ENCODE peak calls at places on chromosomes 1 and 21, in four cellular contexts. E is WTC11, A is GM12878, J is HepG2. P is an unnamed sample.
A peak's percentile ranks its signal among the peaks of the same experiment; 100 is the strongest.

GRCh38 chr1:178575611-178576331 is 62.9 kb downstream of the TEX35 start:
- DNase-seq in E (no peak), A (peak; percentile 19), J (no peak), P (no peak)

GRCh38 chr1:155871390-155871789 is 12.0 kb downstream of the SYT11 start:
- DNase-seq in E (no peak), A (no peak), J (no peak), P (no peak)

GRCh38 chr1:43781574-43781973 is 74.2 kb downstream of the ST3GAL3 start:
- DNase-seq in E (no peak), A (no peak), J (no peak), P (no peak)

GRCh38 chr1:234543442-234544093 is 64.6 kb upstream of the TARBP1 start:
- DNase-seq in E (no peak), A (no peak), J (no peak), P (peak; percentile 39)

GRCh38 chr1:220994671-220995070 is 115.4 kb downstream of the HLX start:
- DNase-seq in E (no peak), A (no peak), J (no peak), P (no peak)

GRCh38 chr1:186828612-186829542 is at the start of gene PLA2G4A:
- DNase-seq in E (no peak), A (no peak), J (no peak), P (no peak)

GRCh38 chr1:61163355-61163754 is 81.0 kb downstream of the NFIA start:
- DNase-seq in E (no peak), A (no peak), J (no peak), P (no peak)

GRCh38 chr1:231818342-231818741 is 191.8 kb downstream of the DISC1 start:
- DNase-seq in E (no peak), A (no peak), J (no peak), P (no peak)

GRCh38 chr1:234604726-234605492 is 5.1 kb downstream of the IRF2BP2 start:
- DNase-seq in E (no peak), A (no peak), J (no peak), P (peak; percentile 46)

GRCh38 chr21:15549671-15550070 is 180.1 kb upstream of the USP25 start:
- DNase-seq in E (no peak), A (no peak), J (peak; percentile 1), P (no peak)

GRCh38 chr1:44812822-44813543 is 4.7 kb downstream of the BTBD19 start:
- DNase-seq in E (peak; percentile 53), A (no peak), J (no peak), P (no peak)

GRCh38 chr21:45505416-45506021 is 36.7 kb downstream of the SLC19A1 start:
- DNase-seq in E (no peak), A (no peak), J (no peak), P (no peak)

GRCh38 chr1:88867743-88868521 is 23.4 kb downstream of the GTF2B start:
- DNase-seq in E (no peak), A (no peak), J (no peak), P (no peak)

GRCh38 chr1:100443739-100444571 is 91.6 kb downstream of the CDC14A start:
- DNase-seq in E (no peak), A (peak; percentile 42), J (no peak), P (no peak)

GRCh38 chr1:1599919-1600860 is at the start of gene FNDC10:
- DNase-seq in E (peak; percentile 59), A (no peak), J (no peak), P (no peak)

GRCh38 chr1:90208949-90209348 is 214.0 kb downstream of the ZNF326 start:
- DNase-seq in E (no peak), A (no peak), J (no peak), P (no peak)

DNA sequence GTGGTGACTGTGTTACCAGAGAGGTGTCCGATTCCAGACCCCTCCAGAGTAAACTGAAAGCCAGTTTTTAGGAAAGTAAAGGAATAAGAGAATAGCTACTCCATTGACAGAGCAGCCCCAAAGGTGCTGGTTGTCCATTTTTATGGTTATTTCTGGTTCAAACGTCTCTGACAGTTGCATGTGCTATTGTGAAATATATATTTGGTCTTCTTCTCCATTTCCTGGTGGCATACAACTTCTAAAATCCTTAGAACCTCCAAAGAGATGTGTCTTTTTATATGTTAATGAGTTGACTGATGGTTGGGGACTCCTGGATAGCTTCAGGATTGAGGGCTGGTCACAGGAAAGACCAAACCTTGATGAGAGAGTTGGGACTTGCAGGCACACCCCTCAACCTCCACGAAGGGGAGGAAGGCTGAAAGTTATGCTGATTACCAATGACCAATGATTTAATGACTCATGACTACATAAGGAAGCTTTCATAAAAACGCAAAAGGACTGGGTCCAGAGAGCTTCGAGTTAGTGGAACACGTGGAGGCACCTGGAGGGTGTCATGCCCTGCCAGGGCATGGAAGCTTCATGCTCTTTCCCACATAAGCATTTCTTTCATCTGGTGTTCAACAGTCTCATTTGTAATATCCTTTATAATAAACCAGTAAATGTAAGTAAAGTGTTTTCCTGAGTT is 100.7 kb downstream of the SLC16A1 start:
- DNase-seq in E (no peak), A (no peak), J (no peak), P (no peak)
- TF ChIP-seq NR2C2 in E (no peak), A (no peak), J (no peak), P (no peak)

DNA sequence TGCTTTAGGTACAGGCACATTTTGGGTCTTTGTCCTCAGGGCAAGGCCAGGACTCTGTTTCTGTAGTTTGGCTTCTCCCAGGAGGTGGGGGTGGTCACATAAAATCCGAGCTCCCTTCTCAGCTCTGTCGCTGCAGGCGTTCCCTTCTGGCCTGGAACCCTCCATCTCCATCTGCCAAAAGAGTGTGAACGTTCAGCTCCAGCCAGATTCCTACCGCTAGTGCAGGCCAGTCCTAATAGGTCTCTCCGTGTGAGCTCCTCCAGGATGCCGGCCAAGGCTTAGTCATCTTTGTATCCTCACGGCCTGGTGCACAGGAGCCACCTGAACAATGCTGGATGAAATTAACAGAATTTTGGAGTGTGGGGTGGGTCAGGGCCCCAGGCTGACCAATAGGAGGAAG is 19.9 kb upstream of the KCNA10 start:
- DNase-seq in E (no peak), A (no peak), J (no peak), P (no peak)
- TF ChIP-seq NR2C2 in E (no peak), A (no peak), J (no peak), P (no peak)

DNA sequence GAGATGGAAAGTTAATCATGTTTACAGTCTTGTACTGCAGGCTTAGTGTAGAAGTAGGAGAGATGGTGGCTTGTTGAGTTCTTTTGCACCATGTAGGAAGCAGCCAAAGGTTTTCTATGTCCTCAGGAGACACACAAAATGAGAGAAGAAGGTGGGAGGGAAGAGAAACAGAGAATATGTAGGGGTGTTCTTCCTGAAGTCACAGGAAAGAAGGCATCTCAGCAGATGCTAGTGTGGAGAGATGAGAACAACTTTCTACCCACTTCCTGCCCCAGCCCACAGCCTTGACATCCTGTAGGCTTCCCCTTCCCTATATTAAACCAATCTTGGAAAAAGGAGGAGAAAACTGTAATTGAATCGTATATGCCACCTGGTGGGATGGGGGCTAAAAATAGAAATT is 217.0 kb downstream of the S1PR1 start:
- DNase-seq in E (no peak), A (no peak), J (no peak), P (no peak)
- TF ChIP-seq NR2C2 in E (no peak), A (no peak), J (no peak), P (no peak)

DNA sequence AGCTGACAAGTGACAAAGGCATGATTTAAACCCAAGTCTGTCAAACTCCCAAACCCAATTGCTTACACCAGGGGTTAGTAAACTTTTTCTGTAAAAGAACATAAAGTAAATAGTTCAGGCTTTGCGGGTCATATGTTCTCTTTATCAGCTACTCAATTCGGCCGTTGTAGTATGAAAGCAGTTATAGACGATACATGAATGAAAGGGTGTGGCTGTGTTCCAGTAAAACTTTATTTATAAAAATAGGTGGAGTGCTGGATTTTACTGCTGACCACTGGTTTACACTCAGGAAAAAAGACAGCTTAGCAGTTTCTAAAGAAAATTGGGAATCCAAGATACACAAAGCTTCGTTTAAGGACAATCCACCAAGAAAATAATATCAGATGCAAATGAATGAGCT is 124.3 kb upstream of the BCL9 start:
- DNase-seq in E (no peak), A (no peak), J (no peak), P (no peak)
- TF ChIP-seq NR2C2 in E (no peak), A (no peak), J (no peak), P (no peak)

GRCh38 chr1:197920345-197921117 is 3.4 kb downstream of the LHX9 start:
- DNase-seq in E (no peak), A (no peak), J (no peak), P (no peak)

GRCh38 chr1:197918815-197919522 is 1.8 kb downstream of the LHX9 start:
- DNase-seq in E (no peak), A (no peak), J (no peak), P (no peak)

GRCh38 chr1:197917813-197918646 is 858 bp downstream of the LHX9 start:
- DNase-seq in E (no peak), A (no peak), J (no peak), P (no peak)

GRCh38 chr1:197921235-197922069 is 4.3 kb downstream of the LHX9 start:
- DNase-seq in E (peak; percentile 53), A (no peak), J (no peak), P (no peak)

GRCh38 chr1:197919523-197920301 is 2.5 kb downstream of the LHX9 start:
- DNase-seq in E (no peak), A (no peak), J (no peak), P (no peak)
- TF ChIP-seq NR2C2 in E (no peak), A (no peak), J (no peak), P (no peak)

GRCh38 chr1:67988066-67988465 is 62.4 kb downstream of the DIRAS3 start:
- DNase-seq in E (no peak), A (no peak), J (no peak), P (no peak)
- TF ChIP-seq NR2C2 in E (no peak), A (no peak), J (no peak), P (no peak)

DNA sequence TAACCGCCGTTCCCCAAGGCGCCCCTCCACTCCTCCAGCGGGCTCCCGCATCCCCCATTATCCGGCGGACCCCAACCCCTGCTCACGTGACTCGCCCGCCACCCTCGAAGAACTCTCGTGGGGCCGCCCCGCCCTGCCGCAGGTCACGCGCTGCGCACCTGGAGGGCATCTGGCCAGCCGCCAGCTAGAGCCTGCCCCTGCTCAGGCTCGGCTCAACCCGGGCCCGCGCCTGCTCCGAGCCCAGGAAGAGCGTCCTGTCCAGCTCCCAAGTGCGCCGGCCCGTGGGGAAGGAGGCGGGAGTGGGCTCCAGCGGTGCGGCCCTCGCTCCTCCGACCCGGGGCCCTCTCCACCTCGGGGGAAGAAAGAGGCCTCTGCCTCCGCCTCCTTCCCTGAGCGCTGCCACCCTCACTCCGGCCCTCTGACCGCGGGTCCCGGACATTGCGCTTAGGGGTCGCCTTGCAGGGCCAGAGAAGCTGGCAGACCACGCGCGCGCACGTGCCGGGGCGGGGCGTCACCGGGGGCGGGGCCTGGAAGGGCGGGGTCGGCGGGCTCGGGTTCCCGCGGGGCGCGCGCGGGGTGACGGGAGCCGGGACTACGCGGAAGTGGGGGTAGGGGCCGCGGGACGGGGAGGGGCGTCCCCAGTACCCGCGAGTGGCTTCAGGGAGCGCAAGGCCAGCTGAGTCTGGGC is 28.4 kb downstream of the HMGN2 start:
- DNase-seq in E (peak; percentile 89), A (peak; percentile 39), J (peak; percentile 52), P (peak; percentile 92)
- TF ChIP-seq NR2C2 in E (no peak), A (no peak), J (peak; percentile 47), P (peak; percentile 81)

GRCh38 chr1:112698366-112699310 is 8.3 kb downstream of the RHOC start:
- DNase-seq in E (no peak), A (no peak), J (peak; percentile 90), P (peak; percentile 82)
- TF ChIP-seq NR2C2 in E (no peak), A (no peak), J (no peak), P (no peak)